ENCODE peak calls at places on chromosome 11, in five cellular contexts. E is breast epithelium, Y is K562, B is HCT116, C is sigmoid colon. F is an unnamed sample.

GRCh38 chr11:78691215-78691614 is 116.6 kb upstream of the NARS2 start:
- DNase-seq in E (no peak), Y (no peak), B (no peak), C (no peak), F (no peak)

GRCh38 chr11:76135491-76135890 is 70.8 kb downstream of the WNT11 start:
- DNase-seq in E (no peak), Y (no peak), B (no peak), C (no peak), F (no peak)

GRCh38 chr11:57566564-57567209 is 785 bp downstream of the UBE2L6 start:
- DNase-seq in E (no peak), Y (no peak), B (no peak), C (no peak), F (no peak)

GRCh38 chr11:32386770-32387377 is 48.5 kb downstream of the WT1 start:
- DNase-seq in E (no peak), Y (peak; percentile 41), B (no peak), C (no peak), F (no peak)

GRCh38 chr11:111395081-111395480 is 16.0 kb upstream of the POU2AF1 start:
- DNase-seq in E (no peak), Y (no peak), B (no peak), C (no peak), F (no peak)

GRCh38 chr11:67581469-67581868 is 2.1 kb upstream of the GSTP1 start:
- DNase-seq in E (no peak), Y (no peak), B (no peak), C (no peak), F (no peak)

GRCh38 chr11:5234390-5234834 is at the start of gene HBD:
- DNase-seq in E (no peak), Y (no peak), B (no peak), C (no peak), F (no peak)

GRCh38 chr11:74341926-74342325 is 30.5 kb upstream of the P4HA3 start:
- DNase-seq in E (no peak), Y (no peak), B (no peak), C (no peak), F (no peak)

GRCh38 chr11:13955971-13956421 is 6.5 kb upstream of the SPON1 start:
- DNase-seq in E (no peak), Y (peak; percentile 60), B (peak; percentile 54), C (peak; percentile 83), F (no peak)

GRCh38 chr11:59756845-59757244 is 1.7 kb downstream of the STX3 start:
- DNase-seq in E (peak; percentile 53), Y (peak; percentile 64), B (peak; percentile 26), C (peak; percentile 74), F (no peak)

GRCh38 chr11:5013012-5013411 is 18.4 kb downstream of the OR51L1 start:
- DNase-seq in E (no peak), Y (no peak), B (no peak), C (no peak), F (no peak)

GRCh38 chr11:133830931-133831907 is 14.1 kb downstream of the SPATA19 start:
- DNase-seq in E (no peak), Y (no peak), B (no peak), C (no peak), F (peak; percentile 86)

GRCh38 chr11:78586452-78587046 is 11.9 kb upstream of the NARS2 start:
- DNase-seq in E (no peak), Y (peak; percentile 48), B (no peak), C (no peak), F (no peak)

GRCh38 chr11:60719406-60719805 is 5.1 kb upstream of the MS4A18 start:
- DNase-seq in E (no peak), Y (no peak), B (no peak), C (no peak), F (no peak)

GRCh38 chr11:61720597-61720996 is 31.8 kb upstream of the MYRF start:
- DNase-seq in E (no peak), Y (no peak), B (no peak), C (no peak), F (no peak)

GRCh38 chr11:8722156-8722555 is 39.6 kb downstream of the RPL27A start:
- DNase-seq in E (no peak), Y (no peak), B (no peak), C (peak; percentile 79), F (no peak)

GRCh38 chr11:77095551-77096490 is 6.8 kb upstream of the OMP start:
- DNase-seq in E (no peak), Y (no peak), B (no peak), C (peak; percentile 55), F (no peak)

GRCh38 chr11:110000045-110000502 is 93.1 kb upstream of the ZC3H12C start:
- DNase-seq in E (no peak), Y (no peak), B (peak; percentile 23), C (no peak), F (no peak)

GRCh38 chr11:115067471-115067870 is 389.1 kb downstream of the NXPE2 start:
- DNase-seq in E (no peak), Y (no peak), B (no peak), C (no peak), F (no peak)

GRCh38 chr11:120835601-120836228 is 188.2 kb upstream of the TBCEL start:
- DNase-seq in E (no peak), Y (no peak), B (no peak), C (no peak), F (no peak)

GRCh38 chr11:73099512-73100266 is 42.4 kb downstream of the FCHSD2 start:
- DNase-seq in E (no peak), Y (no peak), B (no peak), C (no peak), F (no peak)

DNA sequence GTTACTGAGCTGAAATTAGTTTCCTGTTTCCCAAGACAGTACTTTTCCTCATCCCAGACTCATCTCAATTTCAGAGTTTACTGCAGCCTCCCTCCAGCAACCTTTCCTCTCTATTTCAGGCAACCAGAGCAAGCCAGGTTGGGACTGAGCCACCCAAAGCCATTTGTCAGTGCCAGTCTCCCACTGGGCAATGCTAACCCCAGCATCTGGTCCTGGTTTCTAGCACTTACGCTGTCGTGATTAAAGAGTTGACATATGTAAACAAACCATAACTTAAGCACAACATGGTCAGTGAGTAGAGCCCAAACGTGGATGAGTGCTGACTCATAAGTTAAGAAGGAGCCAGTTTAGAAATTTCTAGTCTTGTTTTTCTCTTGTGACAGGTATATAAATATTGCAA is 119.6 kb upstream of the BLID start:
- DNase-seq in E (no peak), Y (no peak), B (no peak), C (peak; percentile 86), F (peak; percentile 93)
- TF ChIP-seq POLR2AphosphoS5 in E (no peak), Y (no peak), B (no peak), C (peak; percentile 82), F (peak; percentile 84)

GRCh38 chr11:93484716-93485115 is 58.5 kb downstream of the SMCO4 start:
- DNase-seq in E (no peak), Y (no peak), B (no peak), C (no peak), F (peak; percentile 34)

GRCh38 chr11:93481279-93481678 is 61.9 kb downstream of the SMCO4 start:
- DNase-seq in E (no peak), Y (no peak), B (no peak), C (no peak), F (peak; percentile 62)

GRCh38 chr11:93478841-93479240 is 64.3 kb downstream of the SMCO4 start:
- DNase-seq in E (no peak), Y (no peak), B (no peak), C (no peak), F (peak; percentile 74)

GRCh38 chr11:93480756-93481155 is 62.4 kb downstream of the SMCO4 start:
- DNase-seq in E (no peak), Y (no peak), B (no peak), C (no peak), F (no peak)

DNA sequence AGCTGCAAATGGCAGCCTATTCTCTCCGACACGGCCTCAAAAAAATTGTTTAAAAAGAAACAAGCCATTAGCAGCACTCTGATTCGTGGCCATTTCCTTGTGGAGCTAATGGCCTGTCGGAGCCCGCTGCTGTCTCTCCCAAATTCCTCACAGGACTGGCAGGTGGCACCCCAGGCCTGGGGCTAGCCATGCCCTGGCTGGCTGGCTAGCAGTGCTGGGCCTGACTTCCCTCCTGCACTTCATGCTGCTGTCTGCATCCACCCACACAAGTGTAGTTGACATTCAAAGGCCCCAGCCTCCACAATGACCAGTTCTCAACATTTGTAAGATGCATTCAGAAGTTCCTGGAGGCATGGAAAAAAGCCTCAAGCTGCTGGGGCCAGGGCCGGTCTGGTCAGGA is 61.5 kb downstream of the SMCO4 start:
- DNase-seq in E (peak; percentile 56), Y (no peak), B (no peak), C (no peak), F (peak; percentile 57)
- TF ChIP-seq CTCF in E (no peak), Y (no peak), B (no peak), C (no peak), F (no peak)

DNA sequence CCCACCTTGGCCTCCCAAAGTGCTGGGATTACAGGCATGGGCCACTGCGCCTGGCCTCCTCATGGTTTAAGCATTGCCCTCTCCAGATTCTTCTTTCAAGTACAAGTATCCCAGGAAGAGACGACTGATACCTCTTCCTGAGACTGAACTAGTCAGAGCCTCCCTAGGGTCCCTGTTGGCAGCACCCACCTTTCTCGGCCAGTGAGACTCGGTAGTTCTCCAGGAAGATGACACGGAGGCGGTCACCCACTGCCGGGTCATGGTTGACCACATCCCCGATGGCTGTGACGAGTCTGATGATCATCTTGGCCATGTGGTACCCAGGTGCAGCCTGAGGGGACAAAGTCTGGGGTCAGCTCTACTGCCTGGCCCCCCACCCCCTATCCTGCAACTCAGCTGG is 7.2 kb upstream of the RASGRP2 start:
- DNase-seq in E (no peak), Y (no peak), B (no peak), C (peak; percentile 39), F (no peak)
- TF ChIP-seq POLR2AphosphoS5 in E (no peak), Y (no peak), B (no peak), C (no peak), F (no peak)

DNA sequence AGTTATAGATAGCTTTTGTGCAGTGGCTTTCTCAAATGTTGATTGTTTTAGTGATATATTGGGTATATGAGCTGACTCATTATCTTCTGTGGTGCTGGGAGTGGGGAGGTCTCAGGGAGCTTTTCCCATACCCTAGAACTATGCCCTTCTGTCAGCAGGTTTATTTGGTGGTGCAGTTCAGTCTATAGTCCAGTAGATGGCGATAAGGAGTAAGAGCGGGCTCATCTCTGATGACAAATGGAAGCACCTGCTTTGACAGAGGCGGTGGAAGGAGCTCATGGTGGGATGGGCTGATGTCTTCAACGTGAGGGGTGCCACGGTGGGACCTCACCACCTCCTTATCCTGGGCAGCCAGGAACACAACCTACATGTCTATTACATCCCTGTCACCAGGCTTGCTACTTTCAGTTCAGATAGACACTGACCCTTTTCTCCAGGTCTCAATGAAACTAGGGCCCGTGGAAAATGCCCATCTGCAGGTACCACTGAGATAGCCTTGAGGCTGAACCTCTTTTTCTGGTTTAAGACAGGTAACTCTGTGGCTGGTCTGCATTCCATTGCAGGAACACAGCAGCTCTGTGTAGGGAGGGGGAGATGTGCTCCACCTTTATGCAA is 13.0 kb upstream of the OR6A2 start:
- DNase-seq in E (no peak), Y (peak; percentile 63), B (peak; percentile 15), C (no peak), F (no peak)
- TF ChIP-seq CTCF in E (peak; percentile 55), Y (peak; percentile 78), B (peak; percentile 94), C (peak; percentile 90), F (peak; percentile 65)

DNA sequence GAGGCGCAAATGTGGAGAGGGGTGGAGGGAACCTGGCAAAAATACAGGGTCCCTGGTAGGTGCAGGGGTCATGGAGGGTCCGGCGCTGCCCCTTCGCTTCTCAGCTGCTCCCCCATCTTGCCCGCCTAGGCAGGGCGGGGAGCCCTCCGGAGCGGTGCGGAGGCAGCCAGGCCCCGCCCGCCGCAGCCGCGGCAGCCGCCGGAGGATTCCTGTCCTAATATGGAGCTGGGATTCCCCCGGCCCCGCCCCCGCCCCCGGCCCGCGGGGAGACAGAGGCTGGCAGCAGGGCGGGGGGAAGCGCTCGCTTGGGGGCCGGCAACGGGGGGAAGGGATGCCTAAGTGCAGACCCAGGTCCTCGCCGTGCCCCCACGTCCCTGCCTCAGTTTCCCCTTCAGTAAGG is 1.0 kb upstream of the NPAS4 start:
- DNase-seq in E (no peak), Y (no peak), B (no peak), C (no peak), F (no peak)
- TF ChIP-seq POLR2AphosphoS5 in E (no peak), Y (no peak), B (no peak), C (no peak), F (no peak)

GRCh38 chr11:128022007-128022368 is 565.4 kb downstream of the ETS1 start:
- DNase-seq in E (no peak), Y (no peak), B (no peak), C (no peak), F (peak; percentile 81)
- TF ChIP-seq CTCF in E (no peak), Y (no peak), B (no peak), C (no peak), F (no peak)